ENCODE peak calls at places on chromosomes 4 and X, in nine cellular contexts. One of them, this sample, is unnamed.

GRCh38 chrX:53440631-53441517 is 6.7 kb upstream of the HSD17B10 start:
- DNase-seq in H7: peak
- DNase-seq in activated CD4-positive, alpha-beta T cell treated with anti-CD3 and anti-CD28 coated beads, Interleukin-2, amount 10 ng/mL, durations not matched to agents 7 days and 5 days: peak
- DNase-seq in activated naive CD8-positive, alpha-beta T cell treated with anti-CD3 and anti-CD28 coated beads for 36 hours: peak
- DNase-seq in caudate nucleus: peak
- DNase-seq in NCI-H2081: no peak
- DNase-seq in NCI-H460: peak
- DNase-seq in bronchial epithelial cell: peak
- DNase-seq in IMR-90: peak
- DNase-seq in this sample: no peak

GRCh38 chrX:134685662-134686061 is 27.4 kb upstream of the PLAC1 start:
- DNase-seq in NCI-H2081: no peak
- DNase-seq in H7: no peak
- DNase-seq in bronchial epithelial cell: no peak
- DNase-seq in caudate nucleus: no peak
- DNase-seq in NCI-H460: no peak
- DNase-seq in IMR-90: peak
- DNase-seq in activated naive CD8-positive, alpha-beta T cell treated with anti-CD3 and anti-CD28 coated beads for 36 hours: no peak
- DNase-seq in activated CD4-positive, alpha-beta T cell treated with anti-CD3 and anti-CD28 coated beads, Interleukin-2, amount 10 ng/mL, durations not matched to agents 7 days and 5 days: no peak
- DNase-seq in this sample: no peak

GRCh38 chr4:26248647-26249046 is 72.2 kb upstream of the RBPJ start:
- DNase-seq in caudate nucleus: no peak
- DNase-seq in IMR-90: peak
- DNase-seq in NCI-H2081: peak
- DNase-seq in H7: no peak
- DNase-seq in activated CD4-positive, alpha-beta T cell treated with anti-CD3 and anti-CD28 coated beads, Interleukin-2, amount 10 ng/mL, durations not matched to agents 7 days and 5 days: no peak
- DNase-seq in NCI-H460: no peak
- DNase-seq in bronchial epithelial cell: no peak
- DNase-seq in activated naive CD8-positive, alpha-beta T cell treated with anti-CD3 and anti-CD28 coated beads for 36 hours: no peak
- DNase-seq in this sample: no peak

GRCh38 chr4:47830263-47831025 is 7.4 kb downstream of the CORIN start:
- DNase-seq in activated CD4-positive, alpha-beta T cell treated with anti-CD3 and anti-CD28 coated beads, Interleukin-2, amount 10 ng/mL, durations not matched to agents 7 days and 5 days: no peak
- DNase-seq in activated naive CD8-positive, alpha-beta T cell treated with anti-CD3 and anti-CD28 coated beads for 36 hours: no peak
- DNase-seq in bronchial epithelial cell: no peak
- DNase-seq in H7: no peak
- DNase-seq in NCI-H2081: no peak
- DNase-seq in NCI-H460: no peak
- DNase-seq in caudate nucleus: no peak
- DNase-seq in IMR-90: peak
- DNase-seq in this sample: no peak

GRCh38 chr4:137238456-137238855 is 293.8 kb downstream of the PCDH18 start:
- DNase-seq in caudate nucleus: no peak
- DNase-seq in NCI-H2081: peak
- DNase-seq in H7: no peak
- DNase-seq in NCI-H460: no peak
- DNase-seq in bronchial epithelial cell: no peak
- DNase-seq in activated naive CD8-positive, alpha-beta T cell treated with anti-CD3 and anti-CD28 coated beads for 36 hours: no peak
- DNase-seq in IMR-90: no peak
- DNase-seq in activated CD4-positive, alpha-beta T cell treated with anti-CD3 and anti-CD28 coated beads, Interleukin-2, amount 10 ng/mL, durations not matched to agents 7 days and 5 days: no peak
- DNase-seq in this sample: no peak

GRCh38 chrX:101287402-101287801 is 3.7 kb downstream of the TAF7L start:
- DNase-seq in caudate nucleus: no peak
- DNase-seq in NCI-H2081: peak
- DNase-seq in activated naive CD8-positive, alpha-beta T cell treated with anti-CD3 and anti-CD28 coated beads for 36 hours: no peak
- DNase-seq in activated CD4-positive, alpha-beta T cell treated with anti-CD3 and anti-CD28 coated beads, Interleukin-2, amount 10 ng/mL, durations not matched to agents 7 days and 5 days: peak
- DNase-seq in IMR-90: peak
- DNase-seq in NCI-H460: peak
- DNase-seq in H7: peak
- DNase-seq in bronchial epithelial cell: peak
- DNase-seq in this sample: no peak

GRCh38 chr4:184655889-184656869 is 6.6 kb downstream of the PRIMPOL start:
- DNase-seq in activated CD4-positive, alpha-beta T cell treated with anti-CD3 and anti-CD28 coated beads, Interleukin-2, amount 10 ng/mL, durations not matched to agents 7 days and 5 days: no peak
- DNase-seq in bronchial epithelial cell: no peak
- DNase-seq in caudate nucleus: no peak
- DNase-seq in activated naive CD8-positive, alpha-beta T cell treated with anti-CD3 and anti-CD28 coated beads for 36 hours: no peak
- DNase-seq in NCI-H2081: no peak
- DNase-seq in NCI-H460: no peak
- DNase-seq in H7: no peak
- DNase-seq in IMR-90: no peak
- DNase-seq in this sample: no peak

GRCh38 chrX:134898450-134898849 is 92.3 kb upstream of the SMIM10 start:
- DNase-seq in caudate nucleus: no peak
- DNase-seq in IMR-90: peak
- DNase-seq in activated naive CD8-positive, alpha-beta T cell treated with anti-CD3 and anti-CD28 coated beads for 36 hours: no peak
- DNase-seq in NCI-H460: no peak
- DNase-seq in bronchial epithelial cell: no peak
- DNase-seq in H7: no peak
- DNase-seq in NCI-H2081: peak
- DNase-seq in activated CD4-positive, alpha-beta T cell treated with anti-CD3 and anti-CD28 coated beads, Interleukin-2, amount 10 ng/mL, durations not matched to agents 7 days and 5 days: no peak
- DNase-seq in this sample: no peak

GRCh38 chrX:138481649-138482048 is 229.9 kb downstream of the FGF13 start:
- DNase-seq in H7: no peak
- DNase-seq in IMR-90: no peak
- DNase-seq in NCI-H2081: no peak
- DNase-seq in bronchial epithelial cell: no peak
- DNase-seq in NCI-H460: no peak
- DNase-seq in caudate nucleus: no peak
- DNase-seq in activated naive CD8-positive, alpha-beta T cell treated with anti-CD3 and anti-CD28 coated beads for 36 hours: no peak
- DNase-seq in activated CD4-positive, alpha-beta T cell treated with anti-CD3 and anti-CD28 coated beads, Interleukin-2, amount 10 ng/mL, durations not matched to agents 7 days and 5 days: no peak
- DNase-seq in this sample: no peak

GRCh38 chr4:124243671-124244366 is 468.7 kb downstream of the ANKRD50 start:
- DNase-seq in activated naive CD8-positive, alpha-beta T cell treated with anti-CD3 and anti-CD28 coated beads for 36 hours: no peak
- DNase-seq in caudate nucleus: no peak
- DNase-seq in activated CD4-positive, alpha-beta T cell treated with anti-CD3 and anti-CD28 coated beads, Interleukin-2, amount 10 ng/mL, durations not matched to agents 7 days and 5 days: no peak
- DNase-seq in IMR-90: no peak
- DNase-seq in NCI-H460: no peak
- DNase-seq in bronchial epithelial cell: no peak
- DNase-seq in H7: no peak
- DNase-seq in NCI-H2081: no peak
- DNase-seq in this sample: no peak

GRCh38 chr4:128721896-128722295 is 87.6 kb upstream of the JADE1 start:
- DNase-seq in caudate nucleus: no peak
- DNase-seq in IMR-90: no peak
- DNase-seq in activated naive CD8-positive, alpha-beta T cell treated with anti-CD3 and anti-CD28 coated beads for 36 hours: no peak
- DNase-seq in bronchial epithelial cell: no peak
- DNase-seq in NCI-H2081: no peak
- DNase-seq in activated CD4-positive, alpha-beta T cell treated with anti-CD3 and anti-CD28 coated beads, Interleukin-2, amount 10 ng/mL, durations not matched to agents 7 days and 5 days: no peak
- DNase-seq in NCI-H460: no peak
- DNase-seq in H7: no peak
- DNase-seq in this sample: no peak

GRCh38 chr4:119646347-119647071 is 17.9 kb upstream of the PDE5A start:
- DNase-seq in caudate nucleus: no peak
- DNase-seq in NCI-H2081: peak
- DNase-seq in IMR-90: peak
- DNase-seq in bronchial epithelial cell: no peak
- DNase-seq in activated CD4-positive, alpha-beta T cell treated with anti-CD3 and anti-CD28 coated beads, Interleukin-2, amount 10 ng/mL, durations not matched to agents 7 days and 5 days: no peak
- DNase-seq in NCI-H460: no peak
- DNase-seq in activated naive CD8-positive, alpha-beta T cell treated with anti-CD3 and anti-CD28 coated beads for 36 hours: no peak
- DNase-seq in H7: no peak
- DNase-seq in this sample: no peak

GRCh38 chrX:79524642-79525041 is 157.5 kb upstream of the ITM2A start:
- DNase-seq in caudate nucleus: no peak
- DNase-seq in NCI-H460: no peak
- DNase-seq in bronchial epithelial cell: peak
- DNase-seq in H7: peak
- DNase-seq in activated CD4-positive, alpha-beta T cell treated with anti-CD3 and anti-CD28 coated beads, Interleukin-2, amount 10 ng/mL, durations not matched to agents 7 days and 5 days: no peak
- DNase-seq in NCI-H2081: no peak
- DNase-seq in activated naive CD8-positive, alpha-beta T cell treated with anti-CD3 and anti-CD28 coated beads for 36 hours: no peak
- DNase-seq in IMR-90: no peak
- DNase-seq in this sample: no peak

GRCh38 chr4:165393704-165394103 is 14.9 kb downstream of the CPE start:
- DNase-seq in H7: no peak
- DNase-seq in bronchial epithelial cell: no peak
- DNase-seq in NCI-H2081: no peak
- DNase-seq in caudate nucleus: no peak
- DNase-seq in activated naive CD8-positive, alpha-beta T cell treated with anti-CD3 and anti-CD28 coated beads for 36 hours: no peak
- DNase-seq in IMR-90: no peak
- DNase-seq in NCI-H460: no peak
- DNase-seq in activated CD4-positive, alpha-beta T cell treated with anti-CD3 and anti-CD28 coated beads, Interleukin-2, amount 10 ng/mL, durations not matched to agents 7 days and 5 days: no peak
- DNase-seq in this sample: no peak

GRCh38 chrX:39453847-39454645 is 643.7 kb downstream of the BCOR start:
- DNase-seq in activated naive CD8-positive, alpha-beta T cell treated with anti-CD3 and anti-CD28 coated beads for 36 hours: no peak
- DNase-seq in caudate nucleus: no peak
- DNase-seq in activated CD4-positive, alpha-beta T cell treated with anti-CD3 and anti-CD28 coated beads, Interleukin-2, amount 10 ng/mL, durations not matched to agents 7 days and 5 days: no peak
- DNase-seq in NCI-H460: no peak
- DNase-seq in NCI-H2081: no peak
- DNase-seq in IMR-90: no peak
- DNase-seq in bronchial epithelial cell: no peak
- DNase-seq in H7: no peak
- DNase-seq in this sample: no peak

GRCh38 chr4:80202784-80203553 is 5.7 kb downstream of the PRDM8 start:
- DNase-seq in H7: peak
- DNase-seq in NCI-H2081: peak
- DNase-seq in NCI-H460: no peak
- DNase-seq in bronchial epithelial cell: no peak
- DNase-seq in caudate nucleus: no peak
- DNase-seq in IMR-90: peak
- DNase-seq in activated naive CD8-positive, alpha-beta T cell treated with anti-CD3 and anti-CD28 coated beads for 36 hours: peak
- DNase-seq in activated CD4-positive, alpha-beta T cell treated with anti-CD3 and anti-CD28 coated beads, Interleukin-2, amount 10 ng/mL, durations not matched to agents 7 days and 5 days: peak
- DNase-seq in this sample: no peak

GRCh38 chrX:140821280-140821679 is 111.7 kb downstream of the LINC00632 start:
- DNase-seq in activated naive CD8-positive, alpha-beta T cell treated with anti-CD3 and anti-CD28 coated beads for 36 hours: no peak
- DNase-seq in activated CD4-positive, alpha-beta T cell treated with anti-CD3 and anti-CD28 coated beads, Interleukin-2, amount 10 ng/mL, durations not matched to agents 7 days and 5 days: no peak
- DNase-seq in H7: no peak
- DNase-seq in IMR-90: no peak
- DNase-seq in NCI-H460: no peak
- DNase-seq in bronchial epithelial cell: no peak
- DNase-seq in caudate nucleus: no peak
- DNase-seq in NCI-H2081: no peak
- DNase-seq in this sample: no peak

GRCh38 chr4:54783402-54784110 is 125.8 kb downstream of the KIT start:
- DNase-seq in activated naive CD8-positive, alpha-beta T cell treated with anti-CD3 and anti-CD28 coated beads for 36 hours: no peak
- DNase-seq in bronchial epithelial cell: no peak
- DNase-seq in NCI-H460: no peak
- DNase-seq in caudate nucleus: no peak
- DNase-seq in activated CD4-positive, alpha-beta T cell treated with anti-CD3 and anti-CD28 coated beads, Interleukin-2, amount 10 ng/mL, durations not matched to agents 7 days and 5 days: no peak
- DNase-seq in NCI-H2081: no peak
- DNase-seq in H7: no peak
- DNase-seq in IMR-90: no peak
- DNase-seq in this sample: no peak

GRCh38 chrX:150410513-150410912 is 47.4 kb downstream of the MAMLD1 start:
- DNase-seq in activated naive CD8-positive, alpha-beta T cell treated with anti-CD3 and anti-CD28 coated beads for 36 hours: no peak
- DNase-seq in NCI-H460: no peak
- DNase-seq in IMR-90: no peak
- DNase-seq in caudate nucleus: no peak
- DNase-seq in activated CD4-positive, alpha-beta T cell treated with anti-CD3 and anti-CD28 coated beads, Interleukin-2, amount 10 ng/mL, durations not matched to agents 7 days and 5 days: peak
- DNase-seq in NCI-H2081: no peak
- DNase-seq in H7: no peak
- DNase-seq in bronchial epithelial cell: no peak
- DNase-seq in this sample: no peak

GRCh38 chr4:34922325-34922724 is 1322.0 kb downstream of the ARAP2 start:
- DNase-seq in caudate nucleus: no peak
- DNase-seq in activated naive CD8-positive, alpha-beta T cell treated with anti-CD3 and anti-CD28 coated beads for 36 hours: no peak
- DNase-seq in activated CD4-positive, alpha-beta T cell treated with anti-CD3 and anti-CD28 coated beads, Interleukin-2, amount 10 ng/mL, durations not matched to agents 7 days and 5 days: no peak
- DNase-seq in bronchial epithelial cell: no peak
- DNase-seq in H7: no peak
- DNase-seq in NCI-H460: no peak
- DNase-seq in IMR-90: no peak
- DNase-seq in NCI-H2081: no peak
- DNase-seq in this sample: no peak

GRCh38 chr4:102308032-102308799 is 37.1 kb downstream of the SLC39A8 start:
- DNase-seq in IMR-90: no peak
- DNase-seq in caudate nucleus: no peak
- DNase-seq in H7: no peak
- DNase-seq in activated naive CD8-positive, alpha-beta T cell treated with anti-CD3 and anti-CD28 coated beads for 36 hours: no peak
- DNase-seq in activated CD4-positive, alpha-beta T cell treated with anti-CD3 and anti-CD28 coated beads, Interleukin-2, amount 10 ng/mL, durations not matched to agents 7 days and 5 days: no peak
- DNase-seq in NCI-H2081: no peak
- DNase-seq in bronchial epithelial cell: peak
- DNase-seq in NCI-H460: peak
- DNase-seq in this sample: no peak

GRCh38 chr4:84501197-84501492 is 2.1 kb upstream of the NKX6-1 start:
- DNase-seq in H7: peak
- DNase-seq in NCI-H2081: no peak
- DNase-seq in activated naive CD8-positive, alpha-beta T cell treated with anti-CD3 and anti-CD28 coated beads for 36 hours: no peak
- DNase-seq in IMR-90: no peak
- DNase-seq in activated CD4-positive, alpha-beta T cell treated with anti-CD3 and anti-CD28 coated beads, Interleukin-2, amount 10 ng/mL, durations not matched to agents 7 days and 5 days: no peak
- DNase-seq in caudate nucleus: no peak
- DNase-seq in bronchial epithelial cell: no peak
- DNase-seq in NCI-H460: no peak
- DNase-seq in this sample: no peak

GRCh38 chrX:42855262-42855661 is 77.3 kb upstream of the PPP1R2C start:
- DNase-seq in activated naive CD8-positive, alpha-beta T cell treated with anti-CD3 and anti-CD28 coated beads for 36 hours: no peak
- DNase-seq in activated CD4-positive, alpha-beta T cell treated with anti-CD3 and anti-CD28 coated beads, Interleukin-2, amount 10 ng/mL, durations not matched to agents 7 days and 5 days: no peak
- DNase-seq in H7: no peak
- DNase-seq in NCI-H460: no peak
- DNase-seq in caudate nucleus: no peak
- DNase-seq in bronchial epithelial cell: no peak
- DNase-seq in IMR-90: no peak
- DNase-seq in NCI-H2081: no peak
- DNase-seq in this sample: no peak

GRCh38 chrX:46572295-46572936 is 1.1 kb upstream of the CHST7 start:
- DNase-seq in activated naive CD8-positive, alpha-beta T cell treated with anti-CD3 and anti-CD28 coated beads for 36 hours: peak
- DNase-seq in caudate nucleus: no peak
- DNase-seq in NCI-H460: no peak
- DNase-seq in H7: no peak
- DNase-seq in bronchial epithelial cell: no peak
- DNase-seq in IMR-90: no peak
- DNase-seq in activated CD4-positive, alpha-beta T cell treated with anti-CD3 and anti-CD28 coated beads, Interleukin-2, amount 10 ng/mL, durations not matched to agents 7 days and 5 days: no peak
- DNase-seq in NCI-H2081: no peak
- DNase-seq in this sample: no peak

GRCh38 chr4:163554870-163555465 is 60.5 kb downstream of the TMA16 start:
- DNase-seq in H7: peak
- DNase-seq in IMR-90: peak
- DNase-seq in NCI-H2081: peak
- DNase-seq in activated naive CD8-positive, alpha-beta T cell treated with anti-CD3 and anti-CD28 coated beads for 36 hours: no peak
- DNase-seq in bronchial epithelial cell: peak
- DNase-seq in activated CD4-positive, alpha-beta T cell treated with anti-CD3 and anti-CD28 coated beads, Interleukin-2, amount 10 ng/mL, durations not matched to agents 7 days and 5 days: no peak
- DNase-seq in caudate nucleus: no peak
- DNase-seq in NCI-H460: peak
- DNase-seq in this sample: no peak

This sample was measured in frontal cortex.